ENCODE peak calls at places on chromosomes 2 and 18, in four cellular contexts. One of them, this sample, is unnamed.

GRCh38 chr2:43358688-43359201 is 132.3 kb upstream of the ZFP36L2 start:
- DNase-seq in lower lobe of right lung: no peak
- DNase-seq in brain microvascular endothelial cell: no peak
- DNase-seq in MCF 10A: no peak
- DNase-seq in this sample: no peak

GRCh38 chr2:54757496-54757895 is 34.0 kb downstream of the EML6 start:
- DNase-seq in lower lobe of right lung: no peak
- DNase-seq in brain microvascular endothelial cell: no peak
- DNase-seq in MCF 10A: no peak
- DNase-seq in this sample: no peak

GRCh38 chr2:18245375-18245774 is 315.1 kb downstream of the RDH14 start:
- DNase-seq in brain microvascular endothelial cell: no peak
- DNase-seq in lower lobe of right lung: no peak
- DNase-seq in MCF 10A: no peak
- DNase-seq in this sample: peak; percentile 56

GRCh38 chr2:348517-348916 is 60.6 kb upstream of the ALKAL2 start:
- DNase-seq in MCF 10A: no peak
- DNase-seq in lower lobe of right lung: no peak
- DNase-seq in brain microvascular endothelial cell: peak; percentile 88
- DNase-seq in this sample: no peak

GRCh38 chr2:240818543-240819403 is 1.2 kb downstream of the KIF1A start:
- DNase-seq in MCF 10A: no peak
- DNase-seq in brain microvascular endothelial cell: no peak
- DNase-seq in lower lobe of right lung: no peak
- DNase-seq in this sample: peak; percentile 50

GRCh38 chr2:61011649-61012048 is 5.9 kb upstream of the PEX13 start:
- DNase-seq in lower lobe of right lung: no peak
- DNase-seq in brain microvascular endothelial cell: no peak
- DNase-seq in MCF 10A: peak; percentile 45
- DNase-seq in this sample: no peak

GRCh38 chr18:25826823-25827617 is 263.4 kb downstream of the SS18 start:
- DNase-seq in MCF 10A: peak; percentile 25
- DNase-seq in lower lobe of right lung: no peak
- DNase-seq in brain microvascular endothelial cell: no peak
- DNase-seq in this sample: no peak

GRCh38 chr2:69801745-69802144 is 27.7 kb upstream of the GMCL1 start:
- DNase-seq in lower lobe of right lung: no peak
- DNase-seq in MCF 10A: no peak
- DNase-seq in brain microvascular endothelial cell: no peak
- DNase-seq in this sample: no peak

GRCh38 chr2:172997031-172997430 is 78.6 kb upstream of the MAP3K20 start:
- DNase-seq in brain microvascular endothelial cell: no peak
- DNase-seq in lower lobe of right lung: no peak
- DNase-seq in MCF 10A: no peak
- DNase-seq in this sample: no peak

GRCh38 chr2:38957972-38958371 is 68.3 kb downstream of the ARHGEF33 start:
- DNase-seq in lower lobe of right lung: no peak
- DNase-seq in brain microvascular endothelial cell: no peak
- DNase-seq in MCF 10A: no peak
- DNase-seq in this sample: no peak

GRCh38 chr2:197354169-197354558 is 43.6 kb upstream of the ANKRD44 start:
- DNase-seq in brain microvascular endothelial cell: no peak
- DNase-seq in lower lobe of right lung: no peak
- DNase-seq in MCF 10A: no peak
- DNase-seq in this sample: no peak

GRCh38 chr2:235300368-235301201 is 193.3 kb upstream of the AGAP1 start:
- DNase-seq in lower lobe of right lung: peak; percentile 74
- DNase-seq in MCF 10A: peak; percentile 91
- DNase-seq in brain microvascular endothelial cell: peak; percentile 53
- DNase-seq in this sample: no peak

GRCh38 chr2:159725713-159726112 is 13.4 kb downstream of the MARCHF7 start:
- DNase-seq in lower lobe of right lung: no peak
- DNase-seq in brain microvascular endothelial cell: no peak
- DNase-seq in MCF 10A: no peak
- DNase-seq in this sample: no peak

GRCh38 chr2:29688429-29688828 is 233.0 kb downstream of the ALK start:
- DNase-seq in MCF 10A: no peak
- DNase-seq in lower lobe of right lung: no peak
- DNase-seq in brain microvascular endothelial cell: no peak
- DNase-seq in this sample: no peak

GRCh38 chr18:27964811-27965210 is 212.1 kb downstream of the CDH2 start:
- DNase-seq in MCF 10A: no peak
- DNase-seq in brain microvascular endothelial cell: no peak
- DNase-seq in lower lobe of right lung: no peak
- DNase-seq in this sample: no peak

GRCh38 chr2:56522605-56523089 is 338.9 kb downstream of the CCDC85A start:
- DNase-seq in lower lobe of right lung: peak; percentile 41
- DNase-seq in MCF 10A: peak; percentile 52
- DNase-seq in brain microvascular endothelial cell: no peak
- DNase-seq in this sample: peak; percentile 25

GRCh38 chr2:168244318-168244717 is 3.1 kb downstream of the STK39 start:
- DNase-seq in brain microvascular endothelial cell: no peak
- DNase-seq in MCF 10A: peak; percentile 40
- DNase-seq in lower lobe of right lung: no peak
- DNase-seq in this sample: peak; percentile 40

GRCh38 chr2:218881744-218882462 is 1.3 kb downstream of the WNT10A start:
- DNase-seq in lower lobe of right lung: no peak
- DNase-seq in MCF 10A: no peak
- DNase-seq in brain microvascular endothelial cell: no peak
- DNase-seq in this sample: no peak

GRCh38 chr2:17646096-17646554 is 105.6 kb downstream of the VSNL1 start:
- DNase-seq in MCF 10A: peak; percentile 84
- DNase-seq in lower lobe of right lung: no peak
- DNase-seq in brain microvascular endothelial cell: peak; percentile 87
- DNase-seq in this sample: no peak

GRCh38 chr18:36399055-36399454 is 101.5 kb downstream of the FHOD3 start:
- DNase-seq in MCF 10A: peak; percentile 15
- DNase-seq in lower lobe of right lung: no peak
- DNase-seq in brain microvascular endothelial cell: no peak
- DNase-seq in this sample: no peak

GRCh38 chr2:43905388-43905803 is 66.6 kb downstream of the ABCG8 start:
- DNase-seq in lower lobe of right lung: no peak
- DNase-seq in MCF 10A: no peak
- DNase-seq in brain microvascular endothelial cell: peak; percentile 5
- DNase-seq in this sample: no peak

GRCh38 chr2:241798631-241799521 is 10.1 kb upstream of the NEU4 start:
- DNase-seq in brain microvascular endothelial cell: no peak
- DNase-seq in lower lobe of right lung: peak; percentile 35
- DNase-seq in MCF 10A: no peak
- DNase-seq in this sample: no peak

GRCh38 chr2:127106998-127107621 is at the start of gene BIN1:
- DNase-seq in MCF 10A: peak; percentile 88
- DNase-seq in lower lobe of right lung: peak; percentile 94
- DNase-seq in brain microvascular endothelial cell: peak; percentile 60
- DNase-seq in this sample: peak; percentile 92

GRCh38 chr2:98158305-98158704 is 71.3 kb downstream of the VWA3B start:
- DNase-seq in lower lobe of right lung: no peak
- DNase-seq in brain microvascular endothelial cell: no peak
- DNase-seq in MCF 10A: no peak
- DNase-seq in this sample: peak; percentile 28

GRCh38 chr2:238425979-238426567 is 654 bp upstream of the ASB1 start:
- DNase-seq in brain microvascular endothelial cell: peak; percentile 92
- DNase-seq in MCF 10A: no peak
- DNase-seq in lower lobe of right lung: no peak
- DNase-seq in this sample: no peak

GRCh38 chr2:11421863-11422490 is 44.0 kb downstream of the E2F6 start:
- DNase-seq in brain microvascular endothelial cell: no peak
- DNase-seq in MCF 10A: no peak
- DNase-seq in lower lobe of right lung: no peak
- DNase-seq in this sample: no peak

GRCh38 chr18:12828116-12829051 is 55.7 kb downstream of the PTPN2 start:
- DNase-seq in brain microvascular endothelial cell: no peak
- DNase-seq in lower lobe of right lung: no peak
- DNase-seq in MCF 10A: no peak
- DNase-seq in this sample: no peak

GRCh38 chr2:25331686-25332365 is 9.9 kb downstream of the DNMT3A start:
- DNase-seq in lower lobe of right lung: no peak
- DNase-seq in MCF 10A: no peak
- DNase-seq in brain microvascular endothelial cell: no peak
- DNase-seq in this sample: no peak

GRCh38 chr2:99809259-99809900 is 319.6 kb upstream of the REV1 start:
- DNase-seq in MCF 10A: no peak
- DNase-seq in brain microvascular endothelial cell: no peak
- DNase-seq in lower lobe of right lung: no peak
- DNase-seq in this sample: no peak

GRCh38 chr2:227125506-227125905 is 38.5 kb downstream of the COL4A4 start:
- DNase-seq in brain microvascular endothelial cell: no peak
- DNase-seq in lower lobe of right lung: no peak
- DNase-seq in MCF 10A: no peak
- DNase-seq in this sample: peak; percentile 58
- TF ChIP-seq CTCF in brain microvascular endothelial cell: peak; percentile 64
- TF ChIP-seq CTCF in lower lobe of right lung: no peak
- TF ChIP-seq CTCF in MCF 10A: no peak
- TF ChIP-seq CTCF in this sample: no peak

DNA sequence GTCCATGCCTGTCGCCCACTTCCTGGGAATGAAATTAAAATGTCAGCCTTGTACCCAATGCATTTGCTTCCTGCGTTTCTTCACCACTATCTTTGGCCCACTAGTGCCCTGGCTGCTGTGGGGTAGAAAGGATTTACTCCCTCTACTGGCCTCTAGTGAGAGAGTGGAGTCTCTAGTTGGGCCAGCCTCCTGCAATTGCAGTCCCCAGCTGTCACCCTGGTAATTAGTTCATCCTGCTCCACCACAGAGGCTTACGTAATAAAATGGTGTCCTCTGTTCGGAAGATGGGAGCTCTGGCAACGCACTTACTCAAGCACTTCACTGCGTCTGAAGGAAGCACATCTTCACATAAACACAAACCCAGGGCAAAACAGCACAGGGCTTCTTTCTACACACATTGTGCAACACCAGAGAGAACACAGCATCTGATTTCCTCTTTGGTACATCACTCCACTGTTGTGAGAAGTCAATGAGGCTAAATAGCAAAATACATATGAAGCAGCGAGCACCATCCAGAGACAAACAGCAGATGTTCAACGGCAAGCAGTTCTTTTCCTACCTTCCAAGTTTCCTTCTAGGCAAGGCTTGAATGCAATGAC is 274.6 kb downstream of the LRATD1 start:
- DNase-seq in MCF 10A: peak; percentile 27
- DNase-seq in lower lobe of right lung: no peak
- DNase-seq in brain microvascular endothelial cell: no peak
- DNase-seq in this sample: no peak
- TF ChIP-seq CTCF in MCF 10A: no peak
- TF ChIP-seq CTCF in lower lobe of right lung: no peak
- TF ChIP-seq CTCF in brain microvascular endothelial cell: no peak
- TF ChIP-seq CTCF in this sample: no peak

GRCh38 chr2:190396264-190396663 is 11.9 kb upstream of the MFSD6 start:
- DNase-seq in MCF 10A: no peak
- DNase-seq in lower lobe of right lung: no peak
- DNase-seq in brain microvascular endothelial cell: no peak
- DNase-seq in this sample: no peak
- TF ChIP-seq CTCF in MCF 10A: no peak
- TF ChIP-seq CTCF in lower lobe of right lung: no peak
- TF ChIP-seq CTCF in brain microvascular endothelial cell: no peak
- TF ChIP-seq CTCF in this sample: no peak

GRCh38 chr18:2982452-2983172 is 30.3 kb downstream of the LPIN2 start:
- DNase-seq in MCF 10A: no peak
- DNase-seq in brain microvascular endothelial cell: no peak
- DNase-seq in lower lobe of right lung: no peak
- DNase-seq in this sample: no peak
- TF ChIP-seq CTCF in MCF 10A: no peak
- TF ChIP-seq CTCF in brain microvascular endothelial cell: no peak
- TF ChIP-seq CTCF in lower lobe of right lung: no peak
- TF ChIP-seq CTCF in this sample: no peak

DNA sequence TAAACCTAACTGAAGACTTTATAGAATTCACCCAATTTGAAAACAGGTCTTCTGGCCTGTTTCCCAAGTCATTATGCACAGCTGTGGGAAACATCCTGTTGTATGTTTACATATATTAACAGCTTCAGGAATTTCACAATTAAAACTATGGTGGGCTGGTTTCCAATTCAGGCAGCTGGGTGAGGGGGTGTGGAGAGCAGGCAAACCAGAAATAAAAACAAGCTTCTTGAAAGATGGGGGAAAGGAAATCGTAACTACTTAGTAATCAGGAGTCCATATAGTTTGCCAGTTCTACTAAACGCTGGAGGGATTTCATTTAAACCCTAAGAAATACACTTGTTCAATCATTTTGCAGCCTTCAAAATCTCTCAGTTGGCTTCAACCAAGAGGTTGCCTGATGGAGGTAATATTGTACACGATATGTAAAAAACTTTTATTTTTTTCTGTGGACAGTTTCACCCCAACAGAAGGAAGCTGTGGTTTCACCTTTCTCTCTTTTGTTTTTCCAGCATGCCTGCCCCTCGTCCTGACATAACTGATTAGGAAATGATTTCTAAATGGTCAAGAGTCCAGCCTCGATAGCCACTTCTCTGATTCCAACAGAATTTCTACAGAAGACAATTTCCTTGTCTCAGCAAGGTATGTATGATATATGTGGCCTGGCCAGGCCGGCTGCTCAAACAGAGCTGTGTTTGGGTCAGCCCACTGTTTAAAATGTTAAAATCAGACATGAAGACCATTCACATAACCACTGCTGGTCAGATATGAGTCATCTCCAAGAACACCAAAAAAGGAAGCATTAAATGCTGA is 22.6 kb downstream of the ATP8B1 start:
- DNase-seq in brain microvascular endothelial cell: peak; percentile 50
- DNase-seq in lower lobe of right lung: no peak
- DNase-seq in MCF 10A: peak; percentile 85
- DNase-seq in this sample: no peak
- TF ChIP-seq CTCF in brain microvascular endothelial cell: no peak
- TF ChIP-seq CTCF in lower lobe of right lung: no peak
- TF ChIP-seq CTCF in MCF 10A: no peak
- TF ChIP-seq CTCF in this sample: no peak

DNA sequence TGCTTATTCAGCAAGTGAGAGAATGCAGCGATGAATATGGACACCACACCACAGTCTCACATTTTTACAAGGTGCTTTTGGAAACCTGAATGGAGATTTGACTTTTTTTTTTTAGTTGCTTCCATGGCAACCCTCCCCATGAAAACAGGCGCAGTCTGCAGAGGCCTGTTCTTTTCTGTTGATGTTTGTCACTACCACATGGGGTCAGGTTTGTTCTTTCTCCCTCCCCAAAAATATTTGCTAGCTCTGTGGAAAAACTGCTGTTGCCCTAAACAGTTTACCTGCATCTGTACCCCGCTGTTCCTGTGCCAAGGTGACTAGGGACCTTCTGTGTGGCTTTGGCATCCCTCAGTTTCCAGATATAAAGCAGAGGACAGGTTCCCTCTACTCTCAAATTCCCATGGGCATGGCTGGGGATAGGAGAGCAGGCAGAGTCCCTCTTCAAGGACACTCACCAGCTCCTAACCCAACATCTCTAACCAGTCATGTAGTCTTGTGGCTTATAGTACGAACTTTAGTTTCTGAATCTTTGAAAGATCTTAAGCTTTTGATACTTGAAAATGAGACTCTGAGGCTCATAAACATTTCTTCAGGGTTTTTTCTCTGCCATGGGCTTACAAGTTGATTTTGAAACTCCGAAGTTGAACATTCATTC is 14.7 kb upstream of the MAPRE2 start:
- DNase-seq in brain microvascular endothelial cell: no peak
- DNase-seq in MCF 10A: no peak
- DNase-seq in lower lobe of right lung: no peak
- DNase-seq in this sample: no peak
- TF ChIP-seq CTCF in brain microvascular endothelial cell: no peak
- TF ChIP-seq CTCF in MCF 10A: no peak
- TF ChIP-seq CTCF in lower lobe of right lung: peak; percentile 24
- TF ChIP-seq CTCF in this sample: no peak